ENCODE peak calls at places on chromosome 21, in six cellular contexts. L is GM23338; H is heart right ventricle; W is brain microvascular endothelial cell; B is CD8-positive, alpha-beta T cell; E is transverse colon. X is an unnamed sample.

GRCh38 chr21:38264581-38264980 is 7.8 kb downstream of the KCNJ15 start:
- DNase-seq in L (no peak), E (no peak), W (no peak), B (no peak), H (no peak), X (no peak)

GRCh38 chr21:28587748-28588147 is 404.9 kb downstream of the LTN1 start:
- DNase-seq in E (no peak), H (no peak), W (no peak), L (no peak), B (no peak), X (no peak)

GRCh38 chr21:40685121-40685630 is 161.8 kb downstream of the DSCAM start:
- DNase-seq in B (no peak), H (no peak), L (no peak), E (no peak), W (no peak), X (no peak)

GRCh38 chr21:26844258-26845065 is 747 bp downstream of the ADAMTS1 start:
- DNase-seq in L (peak; percentile 60), H (peak; percentile 73), E (no peak), B (no peak), W (peak; percentile 21), X (peak; percentile 82)

GRCh38 chr21:39552856-39553255 is 59.9 kb upstream of the B3GALT5 start:
- DNase-seq in H (no peak), W (no peak), B (no peak), L (no peak), E (no peak), X (no peak)

GRCh38 chr21:39048574-39048973 is 134.7 kb downstream of the PSMG1 start:
- DNase-seq in W (peak; percentile 43), B (no peak), L (no peak), E (no peak), H (no peak), X (no peak)

GRCh38 chr21:35904995-35905972 is 155.0 kb downstream of the SETD4 start:
- DNase-seq in L (no peak), B (no peak), E (no peak), H (peak; percentile 27), W (no peak), X (no peak)

GRCh38 chr21:26849428-26850115 is 4.4 kb upstream of the ADAMTS1 start:
- DNase-seq in E (no peak), L (peak; percentile 81), B (no peak), H (no peak), W (peak; percentile 37), X (no peak)

GRCh38 chr21:39373634-39374033 is 24.7 kb upstream of the HMGN1 start:
- DNase-seq in E (no peak), W (peak; percentile 39), B (no peak), L (peak; percentile 71), H (no peak), X (no peak)

GRCh38 chr21:16134134-16134533 is 404.4 kb downstream of the USP25 start:
- DNase-seq in L (no peak), B (no peak), E (no peak), W (no peak), H (no peak), X (no peak)

GRCh38 chr21:31078216-31078615 is 39.9 kb upstream of the KRTAP19-8 start:
- DNase-seq in E (no peak), H (no peak), B (no peak), L (no peak), W (no peak), X (no peak)

GRCh38 chr21:46649356-46649755 is 13.9 kb downstream of the PRMT2 start:
- DNase-seq in B (no peak), H (no peak), L (no peak), W (no peak), E (no peak), X (no peak)

GRCh38 chr21:17185685-17186084 is 327.2 kb upstream of the CXADR start:
- DNase-seq in H (no peak), L (no peak), B (no peak), W (no peak), E (no peak), X (no peak)

GRCh38 chr21:26614251-26614650 is 41.2 kb upstream of the CYYR1 start:
- DNase-seq in H (no peak), E (no peak), L (no peak), B (no peak), W (no peak), X (no peak)

GRCh38 chr21:42590431-42591131 is 62.8 kb upstream of the PDE9A start:
- DNase-seq in H (no peak), W (no peak), L (no peak), E (no peak), B (no peak), X (no peak)

GRCh38 chr21:41885341-41886024 is 6.3 kb upstream of the PRDM15 start:
- DNase-seq in W (no peak), H (no peak), E (no peak), B (no peak), L (no peak), X (no peak)

GRCh38 chr21:42683371-42684108 is 30.1 kb downstream of the PDE9A start:
- DNase-seq in E (no peak), B (no peak), H (no peak), L (no peak), W (no peak), X (no peak)

GRCh38 chr21:46128106-46128982 is 27.0 kb downstream of the FTCD start:
- DNase-seq in W (no peak), B (no peak), E (peak; percentile 4), L (no peak), H (peak; percentile 61), X (no peak)

GRCh38 chr21:31710586-31710985 is 21.3 kb downstream of the SCAF4 start:
- DNase-seq in W (no peak), E (no peak), B (no peak), H (no peak), L (no peak), X (no peak)

GRCh38 chr21:36079010-36079649 is 9.3 kb downstream of the CBR1 start:
- DNase-seq in H (no peak), L (no peak), B (no peak), E (peak; percentile 61), W (peak; percentile 2), X (no peak)

GRCh38 chr21:21436012-21436545 is 437.9 kb downstream of the NCAM2 start:
- DNase-seq in W (no peak), H (no peak), B (no peak), L (no peak), E (no peak), X (no peak)

GRCh38 chr21:31310750-31311149 is 33.3 kb downstream of the TIAM1 start:
- DNase-seq in L (peak; percentile 71), H (no peak), W (no peak), B (no peak), E (no peak), X (no peak)

GRCh38 chr21:41269535-41269934 is 47.1 kb upstream of the FAM3B start:
- DNase-seq in W (no peak), H (no peak), E (no peak), B (no peak), L (no peak), X (no peak)

GRCh38 chr21:31181089-31181757 is 142.9 kb upstream of the KRTAP19-8 start:
- DNase-seq in L (no peak), E (no peak), B (no peak), W (no peak), H (no peak), X (no peak)

DNA sequence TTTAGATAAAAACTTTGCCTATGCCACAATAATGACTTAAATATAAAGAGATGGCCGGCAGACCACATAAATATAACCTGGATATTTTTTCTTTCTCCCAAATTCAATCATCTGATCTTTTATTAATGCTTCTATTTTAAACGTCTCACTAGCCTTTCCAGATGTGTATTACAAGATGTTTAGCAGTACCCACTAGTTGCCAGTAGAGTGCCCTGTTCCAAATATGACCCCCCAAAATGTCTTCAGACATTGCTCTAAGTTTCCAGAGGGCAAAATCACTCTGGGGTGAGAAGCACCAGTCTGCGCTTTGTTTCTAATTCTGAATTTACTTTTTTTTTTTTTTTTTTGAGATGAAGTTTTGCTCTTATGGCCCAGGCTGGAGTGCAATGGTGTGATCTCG is 268.1 kb downstream of the GRIK1 start:
- DNase-seq in H (no peak), L (peak; percentile 19), E (no peak), B (no peak), W (no peak), X (no peak)
- TF ChIP-seq CTCF in H (no peak), L (peak; percentile 27), E (no peak), B (no peak), W (peak; percentile 24), X (no peak)

DNA sequence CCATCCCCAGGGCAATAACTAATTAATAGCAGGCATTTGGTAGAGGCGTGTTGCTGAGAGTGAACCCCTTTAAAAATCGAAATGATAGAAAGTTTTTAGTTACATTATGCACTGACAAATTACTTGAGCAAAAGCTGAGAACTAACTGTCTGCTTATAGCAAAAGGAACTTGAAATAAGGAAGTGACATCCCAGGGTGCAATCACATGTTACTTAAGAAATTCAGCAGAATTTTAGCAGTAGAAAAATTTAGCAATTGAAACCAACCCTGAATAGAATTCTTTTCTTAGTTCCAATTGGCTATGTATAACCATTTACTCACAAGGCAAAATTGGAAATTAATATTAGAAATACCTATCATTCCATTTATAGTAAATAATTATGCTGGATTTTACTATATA is 139.5 kb upstream of the SAMSN1 start:
- DNase-seq in L (no peak), B (no peak), W (no peak), E (no peak), H (no peak), X (no peak)
- H3K4me3 ChIP-seq in L (no peak overlapping the region), B (no peak overlapping the region), W (no peak overlapping the region), E (no peak overlapping the region), H (no peak overlapping the region), X (no peak overlapping the region)

DNA sequence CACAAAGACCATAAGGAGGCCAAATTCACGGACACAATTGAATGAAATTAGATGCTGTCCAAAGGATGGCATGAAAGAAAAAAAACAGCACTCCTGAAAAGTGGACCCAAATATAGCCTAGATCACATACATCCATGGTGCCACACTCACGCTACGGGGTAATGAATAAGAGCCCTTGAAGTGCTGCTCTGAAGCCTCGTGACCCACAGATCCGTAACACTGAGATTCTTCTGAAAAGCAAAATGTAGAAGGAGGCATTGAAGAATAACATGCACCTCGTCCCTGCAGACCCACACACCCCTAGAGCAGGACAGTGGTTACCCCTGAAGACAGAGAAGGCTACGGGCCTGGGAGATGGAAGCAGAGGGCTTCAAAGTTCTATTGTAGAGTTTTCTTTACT is 3.9 kb upstream of the ITGB2 start:
- DNase-seq in W (no peak), B (no peak), H (no peak), L (no peak), E (no peak), X (no peak)
- H3K27ac ChIP-seq in W (no peak overlapping the region), B (no peak overlapping the region), H (peak overlapping the region; percentile 20), L (no peak overlapping the region), E (peak overlapping the region; percentile 7), X (no peak overlapping the region)

GRCh38 chr21:44267655-44268142 is 6.0 kb upstream of the DNMT3L start:
- DNase-seq in B (no peak), W (no peak), E (peak; percentile 32), L (peak; percentile 68), H (no peak), X (no peak)
- TF ChIP-seq CTCF in B (peak; percentile 16), W (no peak), E (peak; percentile 25), L (peak; percentile 54), H (peak; percentile 16), X (no peak)

GRCh38 chr21:33554982-33555344 is 12.1 kb downstream of the SON start:
- DNase-seq in H (no peak), L (no peak), B (no peak), W (no peak), E (no peak), X (no peak)
- H3K4me3 ChIP-seq in H (no peak overlapping the region), L (no peak overlapping the region), B (no peak overlapping the region), W (no peak overlapping the region), E (no peak overlapping the region), X (no peak overlapping the region)